ENCODE peak calls at places on chromosome 17, in four cellular contexts. D, F, K and E are unnamed samples.

GRCh38 chr17:46791531-46791930 is 27.0 kb downstream of the WNT3 start:
- DNase-seq in K (no peak), F (no peak), D (no peak), E (no peak)

GRCh38 chr17:41695954-41696720 is 7.5 kb downstream of the EIF1 start:
- DNase-seq in F (peak; percentile 94), K (no peak), D (peak; percentile 84), E (peak; percentile 75)

GRCh38 chr17:56244268-56244890 is 91.1 kb downstream of the ANKFN1 start:
- DNase-seq in D (no peak), F (no peak), K (no peak), E (no peak)

GRCh38 chr17:73533801-73534574 is 110.3 kb downstream of the SDK2 start:
- DNase-seq in D (no peak), K (no peak), F (no peak), E (no peak)

GRCh38 chr17:73228748-73229236 is 32.9 kb downstream of the CPSF4L start:
- DNase-seq in K (no peak), F (peak; percentile 86), D (peak; percentile 63), E (peak; percentile 55)

GRCh38 chr17:50181601-50182345 is 16.0 kb downstream of the SGCA start:
- DNase-seq in F (no peak), K (no peak), D (peak; percentile 49), E (no peak)

GRCh38 chr17:50265690-50266306 is 8.5 kb upstream of the TMEM92 start:
- DNase-seq in F (no peak), K (no peak), D (no peak), E (no peak)

GRCh38 chr17:4232168-4232813 is 31.5 kb downstream of the ANKFY1 start:
- DNase-seq in F (no peak), D (no peak), K (no peak), E (no peak)

GRCh38 chr17:32723310-32723955 is 153.5 kb downstream of the MYO1D start:
- DNase-seq in K (no peak), D (no peak), F (no peak), E (no peak)

GRCh38 chr17:81309140-81309858 is 14.2 kb upstream of the SLC38A10 start:
- DNase-seq in K (no peak), D (peak; percentile 91), F (peak; percentile 99), E (peak; percentile 93)

GRCh38 chr17:17783121-17783824 is 53.5 kb downstream of the SREBF1 start:
- DNase-seq in F (no peak), D (no peak), K (peak; percentile 38), E (peak; percentile 51)

GRCh38 chr17:58277107-58277506 is 3.6 kb downstream of the MPO start:
- DNase-seq in K (no peak), F (no peak), D (no peak), E (peak; percentile 63)
- TF ChIP-seq RNF2 in K (no peak), F (no peak), D (no peak), E (no peak)

GRCh38 chr17:80252871-80253270 is 7.8 kb upstream of the RNF213 start:
- DNase-seq in F (peak; percentile 93), K (peak; percentile 46), D (no peak), E (peak; percentile 44)
- TF ChIP-seq RNF2 in F (no peak), K (no peak), D (no peak), E (no peak)

DNA sequence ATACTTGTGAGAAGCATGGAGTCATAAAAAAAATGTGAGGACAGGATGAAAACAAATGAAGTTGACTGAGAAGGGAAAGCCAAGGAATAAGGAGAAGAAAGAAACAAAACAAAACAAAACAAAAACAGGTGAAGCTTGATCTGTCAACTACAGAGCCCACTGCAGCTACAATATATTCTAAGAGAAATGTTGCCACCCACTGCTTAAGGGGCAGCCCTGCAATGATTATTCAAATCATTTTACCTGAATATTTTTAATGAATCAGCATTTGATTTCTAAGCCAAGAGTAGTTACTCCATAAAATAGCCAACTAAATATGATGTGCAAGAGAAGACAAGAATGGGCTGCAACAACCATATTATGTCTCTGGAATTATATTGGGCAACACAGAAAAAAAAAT is 252.0 kb upstream of the KIF2B start:
- DNase-seq in K (no peak), F (no peak), D (no peak), E (no peak)
- TF ChIP-seq RNF2 in K (no peak), F (no peak), D (no peak), E (no peak)

GRCh38 chr17:38897671-38898290 is 27.6 kb upstream of the LASP1NB start:
- DNase-seq in D (no peak), K (no peak), F (no peak), E (no peak)
- TF ChIP-seq RNF2 in D (no peak), K (no peak), F (no peak), E (no peak)

GRCh38 chr17:65876985-65877384 is 314.9 kb downstream of the CEP112 start:
- DNase-seq in F (no peak), K (no peak), D (no peak), E (no peak)
- TF ChIP-seq RNF2 in F (no peak), K (no peak), D (no peak), E (no peak)

GRCh38 chr17:61353211-61353610 is 46.4 kb upstream of the TBX2 start:
- DNase-seq in K (no peak), D (no peak), F (no peak), E (no peak)
- TF ChIP-seq RNF2 in K (no peak), D (no peak), F (no peak), E (no peak)